ENCODE peak calls at places on chromosome 4, in six cellular contexts. O is transverse colon; P is spleen; K is Kasumi-1; H is stimulated activated CD8-positive, alpha-beta memory T cell treated with anti-CD3 and anti-CD28 coated beads, Interleukin-4, amount 100 ng/mL, for 1 hour; V is NCI-H446 treated with DMSO at 0.1 percent for 48 hours. F is an unnamed sample.

GRCh38 chr4:143346208-143346607 is 9.5 kb downstream of the GAB1 start:
- DNase-seq in H (no peak), K (no peak), O (no peak), V (no peak), P (no peak), F (no peak)

GRCh38 chr4:159649237-159649636 is 546.4 kb downstream of the RAPGEF2 start:
- DNase-seq in K (no peak), P (no peak), O (no peak), H (no peak), V (no peak), F (no peak)

GRCh38 chr4:168737441-168738176 is 240.8 kb downstream of the PALLD start:
- DNase-seq in K (no peak), V (no peak), H (no peak), P (no peak), O (no peak), F (no peak)

GRCh38 chr4:171785392-171785791 is 27.8 kb upstream of the GALNTL6 start:
- DNase-seq in P (no peak), H (no peak), K (peak), V (no peak), O (no peak), F (no peak)

GRCh38 chr4:66575024-66575696 is 904.9 kb upstream of the EPHA5 start:
- DNase-seq in K (no peak), V (peak), H (no peak), O (no peak), P (peak), F (no peak)

GRCh38 chr4:83251074-83251835 is 33.3 kb downstream of the COQ2 start:
- DNase-seq in O (no peak), P (no peak), V (no peak), H (no peak), K (no peak), F (peak)

GRCh38 chr4:4386736-4387392 is at the start of gene NSG1:
- DNase-seq in V (no peak), O (no peak), H (peak), P (no peak), K (no peak), F (no peak)

GRCh38 chr4:152972821-152973613 is 36.9 kb downstream of the FHDC1 start:
- DNase-seq in H (no peak), K (no peak), P (peak), V (no peak), O (no peak), F (no peak)

GRCh38 chr4:94452476-94453300 is 946 bp downstream of the PDLIM5 start:
- DNase-seq in K (peak), V (peak), P (peak), O (peak), H (no peak), F (no peak)

GRCh38 chr4:752196-752861 is 46.7 kb downstream of the PCGF3 start:
- DNase-seq in K (no peak), H (no peak), O (no peak), V (no peak), P (no peak), F (no peak)

GRCh38 chr4:134328741-134329140 is 127.2 kb upstream of the PABPC4L start:
- DNase-seq in K (no peak), O (no peak), V (peak), H (no peak), P (no peak), F (no peak)

GRCh38 chr4:75555294-75556164 is at the start of gene ODAPH:
- DNase-seq in V (no peak), P (no peak), K (no peak), O (peak), H (no peak), F (no peak)

GRCh38 chr4:7282786-7283185 is 90.4 kb downstream of the SORCS2 start:
- DNase-seq in P (no peak), O (no peak), K (no peak), H (no peak), V (no peak), F (no peak)

F was measured in AML-193.